ENCODE peak calls at places on chromosomes 2 and 18, in five cellular contexts. J, R, H, T and D are unnamed samples. For H3K4me1, the result is how much of the 10 kb centered on the place peaks cover.

GRCh38 chr2:12539771-12540170 is 177.0 kb upstream of the TRIB2 start:
- DNase-seq in J (no peak), R (no peak), H (no peak), T (no peak), D (no peak)

GRCh38 chr2:28586864-28587263 is 91.0 kb downstream of the PLB1 start:
- DNase-seq in J (peak), R (no peak), H (no peak), T (no peak), D (no peak)

GRCh38 chr2:27347641-27348040 is 8.9 kb downstream of the GTF3C2 start:
- DNase-seq in J (no peak), R (no peak), H (no peak), T (no peak), D (no peak)

GRCh38 chr18:37335337-37335736 is 230.3 kb downstream of the CELF4 start:
- DNase-seq in J (no peak), R (peak), H (no peak), T (no peak), D (no peak)

GRCh38 chr2:220152281-220152680 is 524.9 kb downstream of the SLC4A3 start:
- DNase-seq in J (no peak), R (no peak), H (no peak), T (no peak), D (no peak)

GRCh38 chr2:217794133-217794986 is 208.4 kb downstream of the TNS1 start:
- DNase-seq in J (no peak), R (no peak), H (no peak), T (no peak), D (no peak)

GRCh38 chr2:173446722-173447121 is 92.0 kb downstream of the CDCA7 start:
- DNase-seq in J (no peak), R (no peak), H (no peak), T (no peak), D (no peak)

GRCh38 chr18:30094556-30094955 is 948.0 kb downstream of the DSC3 start:
- DNase-seq in J (no peak), R (no peak), H (no peak), T (no peak), D (no peak)

GRCh38 chr2:54120950-54121349 is 5.5 kb downstream of the ACYP2 start:
- DNase-seq in J (no peak), R (no peak), H (no peak), T (no peak), D (no peak)

GRCh38 chr2:165899311-165899710 is 54.3 kb downstream of the TTC21B start:
- DNase-seq in J (no peak), R (no peak), H (no peak), T (no peak), D (no peak)

GRCh38 chr2:12755384-12755783 is 38.6 kb downstream of the TRIB2 start:
- DNase-seq in J (no peak), R (peak), H (no peak), T (no peak), D (no peak)

GRCh38 chr2:28398101-28398834 is 5.6 kb downstream of the FOSL2 start:
- DNase-seq in J (no peak), R (no peak), H (no peak), T (no peak), D (no peak)

GRCh38 chr2:47554311-47554905 is 151.5 kb downstream of the MSH2 start:
- DNase-seq in J (no peak), R (no peak), H (no peak), T (no peak), D (no peak)
- H3K4me1 ChIP-seq in J (under half), R (under half), H (under half), T (under half), D (under half)

GRCh38 chr2:176188218-176188968 is at the start of gene HOXD1:
- DNase-seq in J (peak), R (peak), H (no peak), T (no peak), D (no peak)
- H3K4me3 ChIP-seq in J (peak), R (peak), H (peak), T (peak), D (peak)

GRCh38 chr2:108553181-108553919 is 19.1 kb downstream of the LIMS1 start:
- DNase-seq in J (no peak), R (no peak), H (no peak), T (peak), D (no peak)
- TF ChIP-seq CTCF in J (no peak), R (no peak), H (no peak), T (no peak), D (no peak)

DNA sequence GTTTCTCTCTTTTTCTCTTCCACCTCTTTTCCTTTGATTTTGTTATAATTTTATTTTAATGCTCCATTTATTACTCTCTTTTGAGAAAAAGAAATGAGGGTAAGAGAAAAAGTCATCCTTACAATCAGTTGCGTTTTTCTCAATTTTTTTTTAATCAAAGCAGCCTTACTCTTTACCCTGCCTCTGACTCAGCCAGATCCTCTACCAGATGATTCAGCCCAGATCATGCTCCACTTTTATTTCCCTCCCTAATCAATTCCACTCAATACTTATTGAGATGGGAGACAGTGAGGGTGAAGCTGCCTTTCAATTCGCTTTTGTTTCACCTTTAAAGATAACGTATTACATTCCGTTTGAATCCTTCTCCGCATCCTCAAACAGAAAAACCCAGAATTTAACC is 337.9 kb downstream of the SATB2 start:
- DNase-seq in J (no peak), R (no peak), H (no peak), T (no peak), D (no peak)
- H3K4me1 ChIP-seq in J (under half), R (under half), H (under half), T (under half), D (under half)